ENCODE peak calls at places on chromosomes 7 and 10, in five cellular contexts. R is A673, D is PC-9, H is WERI-Rb-1, Q is kidney epithelial cell. T is an unnamed sample.

GRCh38 chr10:35217458-35217857 is 90.8 kb downstream of the CREM start:
- DNase-seq in Q (no peak), D (no peak), H (no peak), R (no peak), T (no peak)

GRCh38 chr10:33333260-33334169 is 952 bp downstream of the NRP1 start:
- DNase-seq in R (no peak), H (no peak), Q (no peak), D (no peak), T (peak)

GRCh38 chr7:48299580-48300169 is 128.4 kb downstream of the ABCA13 start:
- DNase-seq in H (peak), D (no peak), Q (no peak), R (peak), T (no peak)

GRCh38 chr10:61486738-61487396 is 33.7 kb upstream of the TMEM26 start:
- DNase-seq in Q (no peak), R (no peak), D (peak), H (no peak), T (no peak)

GRCh38 chr7:85000973-85001372 is 185.9 kb downstream of the SEMA3D start:
- DNase-seq in R (no peak), H (peak), D (no peak), Q (no peak), T (no peak)

GRCh38 chr10:32189400-32190084 is 133.3 kb upstream of the KIF5B start:
- DNase-seq in Q (no peak), H (no peak), R (peak), D (peak), T (no peak)

GRCh38 chr10:90313548-90314325 is 544.1 kb downstream of the HTR7 start:
- DNase-seq in D (peak), H (no peak), R (peak), Q (no peak), T (peak)

GRCh38 chr7:116443101-116443523 is 56.4 kb upstream of the CAV2 start:
- DNase-seq in R (peak), Q (peak), H (no peak), D (peak), T (peak)

GRCh38 chr10:95628786-95629185 is 27.7 kb downstream of the ALDH18A1 start:
- DNase-seq in D (peak), R (no peak), Q (peak), H (no peak), T (peak)

GRCh38 chr10:19576576-19576975 is 239.7 kb upstream of the PLXDC2 start:
- DNase-seq in R (peak), D (no peak), H (peak), Q (no peak), T (no peak)

GRCh38 chr10:59578013-59578412 is 131.6 kb downstream of the SLC16A9 start:
- DNase-seq in Q (no peak), H (no peak), D (no peak), R (no peak), T (no peak)

GRCh38 chr7:42495251-42495650 is 258.2 kb upstream of the GLI3 start:
- DNase-seq in Q (no peak), D (no peak), R (peak), H (no peak), T (no peak)

GRCh38 chr10:29749150-29749549 is 114.4 kb upstream of the SVIL start:
- DNase-seq in H (no peak), Q (no peak), R (no peak), D (no peak), T (no peak)

GRCh38 chr7:117946201-117946633 is 73.0 kb upstream of the CTTNBP2 start:
- DNase-seq in Q (no peak), R (peak), H (no peak), D (no peak), T (no peak)

GRCh38 chr7:48458701-48459509 is 287.6 kb downstream of the ABCA13 start:
- DNase-seq in D (peak), H (no peak), R (no peak), Q (no peak), T (no peak)

GRCh38 chr10:119654540-119654939 is 3.4 kb downstream of the BAG3 start:
- DNase-seq in R (peak), Q (no peak), H (no peak), D (peak), T (no peak)

GRCh38 chr7:112186300-112186699 is 19.9 kb downstream of the DOCK4 start:
- DNase-seq in H (no peak), Q (no peak), R (no peak), D (no peak), T (no peak)

GRCh38 chr7:39595102-39595620 is 28.2 kb upstream of the RALA start:
- DNase-seq in R (peak), D (no peak), H (no peak), Q (no peak), T (peak)

GRCh38 chr7:11616466-11616865 is 215.5 kb downstream of the THSD7A start:
- DNase-seq in D (no peak), Q (no peak), H (no peak), R (peak), T (no peak)

GRCh38 chr7:15603124-15603523 is 41.3 kb upstream of the AGMO start:
- DNase-seq in R (no peak), D (no peak), Q (no peak), H (no peak), T (no peak)

GRCh38 chr7:107253599-107253998 is 84.8 kb downstream of the HBP1 start:
- DNase-seq in Q (no peak), D (no peak), H (no peak), R (no peak), T (no peak)

GRCh38 chr10:97127507-97127906 is 58.3 kb downstream of the SLIT1 start:
- DNase-seq in H (no peak), Q (no peak), D (no peak), R (no peak), T (no peak)

GRCh38 chr10:6300106-6300783 is 97.5 kb downstream of the PFKFB3 start:
- DNase-seq in H (no peak), R (peak), Q (peak), D (peak), T (no peak)

GRCh38 chr10:112792487-112793196 is 157.4 kb upstream of the TCF7L2 start:
- DNase-seq in H (peak), R (peak), Q (no peak), D (no peak), T (peak)

GRCh38 chr7:116292381-116292780 is 82.0 kb downstream of the TES start:
- DNase-seq in H (no peak), D (no peak), Q (no peak), R (no peak), T (no peak)

GRCh38 chr10:80794996-80795395 is 257.3 kb downstream of the SH2D4B start:
- DNase-seq in D (no peak), R (no peak), H (no peak), Q (no peak), T (no peak)

GRCh38 chr7:102045681-102046372 is 228.4 kb downstream of the CUX1 start:
- DNase-seq in R (no peak), Q (no peak), D (no peak), H (no peak), T (no peak)

GRCh38 chr7:26865094-26865388 is 651 bp upstream of the SKAP2 start:
- DNase-seq in Q (no peak), R (no peak), H (no peak), D (no peak), T (no peak)

GRCh38 chr10:43229208-43230061 is 37.4 kb downstream of the RASGEF1A start:
- DNase-seq in H (peak), D (no peak), Q (no peak), R (no peak), T (no peak)

GRCh38 chr10:34280599-34281374 is 534.3 kb downstream of the PARD3 start:
- DNase-seq in Q (peak), D (no peak), H (no peak), R (no peak), T (peak)

GRCh38 chr10:132538790-132539421 is 1.3 kb downstream of the INPP5A start:
- DNase-seq in R (no peak), D (no peak), Q (no peak), H (no peak), T (no peak)

GRCh38 chr10:8066797-8067196 is 12.3 kb downstream of the GATA3 start:
- DNase-seq in H (no peak), D (no peak), R (no peak), Q (no peak), T (no peak)

DNA sequence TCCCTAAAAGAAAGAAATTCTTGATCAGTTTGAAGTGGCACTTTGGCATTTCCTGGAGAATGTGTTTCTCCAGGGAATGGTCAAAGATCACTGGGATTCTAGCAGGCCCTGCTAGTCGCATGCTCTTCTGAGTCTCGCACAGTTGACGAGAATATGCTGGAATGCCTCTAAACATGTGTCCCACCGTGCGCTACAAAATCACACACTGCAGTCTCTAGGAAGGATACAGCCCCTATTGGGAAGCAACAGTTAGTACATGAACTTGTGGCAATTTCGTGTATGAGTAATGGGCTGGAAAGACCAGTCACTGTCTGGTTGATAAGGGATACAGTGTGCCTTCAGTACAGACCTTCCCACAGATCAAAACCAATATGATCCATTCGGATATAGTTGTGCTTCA is 257.9 kb downstream of the PRPF18 start:
- DNase-seq in Q (no peak), R (no peak), D (no peak), H (no peak), T (no peak)
- TF ChIP-seq CTCF in Q (no peak), R (no peak), D (no peak), H (no peak), T (no peak)

DNA sequence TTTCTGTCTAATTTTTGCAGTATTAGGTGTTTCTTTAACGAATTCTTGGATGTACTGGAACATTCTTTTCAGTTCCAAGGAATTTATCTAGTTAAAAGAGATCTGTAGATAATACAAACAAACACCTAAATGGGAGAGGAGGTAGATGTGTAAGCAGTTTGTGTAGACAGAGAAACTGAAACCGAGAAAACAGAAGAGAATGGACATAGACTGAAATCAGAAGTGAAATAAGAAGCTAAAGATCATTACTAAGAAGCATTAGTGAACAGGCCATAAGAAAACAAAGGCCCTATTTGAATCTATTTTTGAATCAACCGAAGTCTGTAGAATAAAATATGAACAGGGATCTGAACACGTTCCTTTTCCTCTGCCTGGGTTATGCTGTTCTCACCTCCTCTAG is 26.5 kb upstream of the TMEM229A start:
- DNase-seq in Q (no peak), D (no peak), H (no peak), R (no peak), T (no peak)
- H3K4me3 ChIP-seq in Q (no peak), D (no peak), H (no peak), R (no peak), T (no peak)

GRCh38 chr7:96304573-96304972 is 17.3 kb downstream of the SLC25A13 start:
- DNase-seq in H (no peak), Q (no peak), R (no peak), D (no peak), T (no peak)

GRCh38 chr7:96308950-96309263 is 13.0 kb downstream of the SLC25A13 start:
- DNase-seq in D (no peak), H (no peak), Q (no peak), R (no peak), T (no peak)

GRCh38 chr7:96305915-96306314 is 16.0 kb downstream of the SLC25A13 start:
- DNase-seq in Q (no peak), R (no peak), H (no peak), D (no peak), T (no peak)

GRCh38 chr7:96308253-96308949 is 13.5 kb downstream of the SLC25A13 start:
- DNase-seq in D (peak), R (no peak), H (peak), Q (no peak), T (no peak)

GRCh38 chr7:96306385-96307125 is 15.3 kb downstream of the SLC25A13 start:
- DNase-seq in R (no peak), Q (no peak), H (no peak), D (no peak), T (no peak)
- TF ChIP-seq CTCF in R (no peak), Q (no peak), H (no peak), D (no peak), T (no peak)

GRCh38 chr10:78301891-78302738 is 268.5 kb downstream of the RPS24 start:
- DNase-seq in Q (no peak), D (no peak), R (no peak), H (peak), T (no peak)
- H3K4me3 ChIP-seq in Q (no peak), D (peak), R (peak), H (peak), T (peak)

GRCh38 chr7:369981-370621 is 80.1 kb downstream of the FOXL3 start:
- DNase-seq in D (no peak), H (no peak), Q (no peak), R (no peak), T (no peak)
- TF ChIP-seq CTCF in D (no peak), H (peak), Q (no peak), R (no peak), T (no peak)

T was measured in retinal pigment epithelial cell.